ENCODE peak calls at places on chromosomes 5 and 9, in eight cellular contexts. One of them, this sample, is unnamed.

GRCh38 chr5:14595189-14595588 is 13.6 kb downstream of the OTULINL start:
- DNase-seq in heart right ventricle: no peak
- DNase-seq in epithelial cell of esophagus: no peak
- DNase-seq in fibroblast of lung: no peak
- DNase-seq in upper lobe of right lung: no peak
- DNase-seq in activated CD8-positive, alpha-beta T cell treated with anti-CD3 and anti-CD28 coated beads for 36 hours: peak
- DNase-seq in mammary epithelial cell: no peak
- DNase-seq in mucosa of descending colon: no peak
- DNase-seq in this sample: peak

GRCh38 chr9:91033802-91034201 is 232.2 kb downstream of the SYK start:
- DNase-seq in heart right ventricle: no peak
- DNase-seq in epithelial cell of esophagus: no peak
- DNase-seq in fibroblast of lung: no peak
- DNase-seq in upper lobe of right lung: no peak
- DNase-seq in activated CD8-positive, alpha-beta T cell treated with anti-CD3 and anti-CD28 coated beads for 36 hours: peak
- DNase-seq in mammary epithelial cell: no peak
- DNase-seq in mucosa of descending colon: peak
- DNase-seq in this sample: peak

GRCh38 chr9:23683021-23683431 is 143.0 kb downstream of the ELAVL2 start:
- DNase-seq in heart right ventricle: no peak
- DNase-seq in epithelial cell of esophagus: peak
- DNase-seq in fibroblast of lung: no peak
- DNase-seq in upper lobe of right lung: no peak
- DNase-seq in activated CD8-positive, alpha-beta T cell treated with anti-CD3 and anti-CD28 coated beads for 36 hours: no peak
- DNase-seq in mammary epithelial cell: peak
- DNase-seq in mucosa of descending colon: no peak
- DNase-seq in this sample: no peak

GRCh38 chr5:77463905-77464304 is 28.2 kb downstream of the WDR41 start:
- DNase-seq in heart right ventricle: no peak
- DNase-seq in epithelial cell of esophagus: no peak
- DNase-seq in fibroblast of lung: peak
- DNase-seq in upper lobe of right lung: no peak
- DNase-seq in activated CD8-positive, alpha-beta T cell treated with anti-CD3 and anti-CD28 coated beads for 36 hours: no peak
- DNase-seq in mammary epithelial cell: no peak
- DNase-seq in mucosa of descending colon: no peak
- DNase-seq in this sample: no peak

GRCh38 chr5:111948517-111948916 is 191.5 kb upstream of the NREP start:
- DNase-seq in heart right ventricle: no peak
- DNase-seq in epithelial cell of esophagus: peak
- DNase-seq in fibroblast of lung: peak
- DNase-seq in upper lobe of right lung: no peak
- DNase-seq in activated CD8-positive, alpha-beta T cell treated with anti-CD3 and anti-CD28 coated beads for 36 hours: no peak
- DNase-seq in mammary epithelial cell: peak
- DNase-seq in mucosa of descending colon: no peak
- DNase-seq in this sample: no peak

GRCh38 chr9:136171801-136172411 is 33.0 kb downstream of the LHX3 start:
- DNase-seq in heart right ventricle: no peak
- DNase-seq in epithelial cell of esophagus: no peak
- DNase-seq in fibroblast of lung: no peak
- DNase-seq in upper lobe of right lung: no peak
- DNase-seq in activated CD8-positive, alpha-beta T cell treated with anti-CD3 and anti-CD28 coated beads for 36 hours: no peak
- DNase-seq in mammary epithelial cell: no peak
- DNase-seq in mucosa of descending colon: no peak
- DNase-seq in this sample: no peak

GRCh38 chr5:101520417-101520816 is 617.3 kb upstream of the ST8SIA4 start:
- DNase-seq in heart right ventricle: no peak
- DNase-seq in epithelial cell of esophagus: peak
- DNase-seq in fibroblast of lung: no peak
- DNase-seq in upper lobe of right lung: no peak
- DNase-seq in activated CD8-positive, alpha-beta T cell treated with anti-CD3 and anti-CD28 coated beads for 36 hours: no peak
- DNase-seq in mammary epithelial cell: no peak
- DNase-seq in mucosa of descending colon: no peak
- DNase-seq in this sample: no peak

GRCh38 chr5:168987540-168988300 is 313.2 kb downstream of the SLIT3 start:
- DNase-seq in heart right ventricle: peak
- DNase-seq in epithelial cell of esophagus: peak
- DNase-seq in fibroblast of lung: peak
- DNase-seq in upper lobe of right lung: peak
- DNase-seq in activated CD8-positive, alpha-beta T cell treated with anti-CD3 and anti-CD28 coated beads for 36 hours: peak
- DNase-seq in mammary epithelial cell: peak
- DNase-seq in mucosa of descending colon: peak
- DNase-seq in this sample: peak

GRCh38 chr5:150740992-150741391 is 17.8 kb downstream of the DCTN4 start:
- DNase-seq in heart right ventricle: no peak
- DNase-seq in epithelial cell of esophagus: no peak
- DNase-seq in fibroblast of lung: no peak
- DNase-seq in upper lobe of right lung: no peak
- DNase-seq in activated CD8-positive, alpha-beta T cell treated with anti-CD3 and anti-CD28 coated beads for 36 hours: no peak
- DNase-seq in mammary epithelial cell: no peak
- DNase-seq in mucosa of descending colon: no peak
- DNase-seq in this sample: no peak

GRCh38 chr5:59246470-59247250 is 646.9 kb downstream of the PDE4D start:
- DNase-seq in heart right ventricle: no peak
- DNase-seq in epithelial cell of esophagus: no peak
- DNase-seq in fibroblast of lung: peak
- DNase-seq in upper lobe of right lung: no peak
- DNase-seq in activated CD8-positive, alpha-beta T cell treated with anti-CD3 and anti-CD28 coated beads for 36 hours: no peak
- DNase-seq in mammary epithelial cell: peak
- DNase-seq in mucosa of descending colon: no peak
- DNase-seq in this sample: no peak

GRCh38 chr5:134438268-134438622 is 26.6 kb upstream of the CDKN2AIPNL start:
- DNase-seq in heart right ventricle: no peak
- DNase-seq in epithelial cell of esophagus: peak
- DNase-seq in fibroblast of lung: peak
- DNase-seq in upper lobe of right lung: peak
- DNase-seq in activated CD8-positive, alpha-beta T cell treated with anti-CD3 and anti-CD28 coated beads for 36 hours: no peak
- DNase-seq in mammary epithelial cell: peak
- DNase-seq in mucosa of descending colon: no peak
- DNase-seq in this sample: no peak

GRCh38 chr5:134436523-134437339 is 25.1 kb upstream of the CDKN2AIPNL start:
- DNase-seq in heart right ventricle: peak
- DNase-seq in epithelial cell of esophagus: peak
- DNase-seq in fibroblast of lung: peak
- DNase-seq in upper lobe of right lung: peak
- DNase-seq in activated CD8-positive, alpha-beta T cell treated with anti-CD3 and anti-CD28 coated beads for 36 hours: peak
- DNase-seq in mammary epithelial cell: peak
- DNase-seq in mucosa of descending colon: peak
- DNase-seq in this sample: no peak

GRCh38 chr5:134440185-134440755 is 28.6 kb upstream of the CDKN2AIPNL start:
- DNase-seq in heart right ventricle: no peak
- DNase-seq in epithelial cell of esophagus: peak
- DNase-seq in fibroblast of lung: no peak
- DNase-seq in upper lobe of right lung: peak
- DNase-seq in activated CD8-positive, alpha-beta T cell treated with anti-CD3 and anti-CD28 coated beads for 36 hours: no peak
- DNase-seq in mammary epithelial cell: no peak
- DNase-seq in mucosa of descending colon: no peak
- DNase-seq in this sample: no peak

GRCh38 chr5:134437340-134438267 is 25.9 kb upstream of the CDKN2AIPNL start:
- DNase-seq in heart right ventricle: no peak
- DNase-seq in epithelial cell of esophagus: peak
- DNase-seq in fibroblast of lung: peak
- DNase-seq in upper lobe of right lung: peak
- DNase-seq in activated CD8-positive, alpha-beta T cell treated with anti-CD3 and anti-CD28 coated beads for 36 hours: no peak
- DNase-seq in mammary epithelial cell: no peak
- DNase-seq in mucosa of descending colon: no peak
- DNase-seq in this sample: no peak

DNA sequence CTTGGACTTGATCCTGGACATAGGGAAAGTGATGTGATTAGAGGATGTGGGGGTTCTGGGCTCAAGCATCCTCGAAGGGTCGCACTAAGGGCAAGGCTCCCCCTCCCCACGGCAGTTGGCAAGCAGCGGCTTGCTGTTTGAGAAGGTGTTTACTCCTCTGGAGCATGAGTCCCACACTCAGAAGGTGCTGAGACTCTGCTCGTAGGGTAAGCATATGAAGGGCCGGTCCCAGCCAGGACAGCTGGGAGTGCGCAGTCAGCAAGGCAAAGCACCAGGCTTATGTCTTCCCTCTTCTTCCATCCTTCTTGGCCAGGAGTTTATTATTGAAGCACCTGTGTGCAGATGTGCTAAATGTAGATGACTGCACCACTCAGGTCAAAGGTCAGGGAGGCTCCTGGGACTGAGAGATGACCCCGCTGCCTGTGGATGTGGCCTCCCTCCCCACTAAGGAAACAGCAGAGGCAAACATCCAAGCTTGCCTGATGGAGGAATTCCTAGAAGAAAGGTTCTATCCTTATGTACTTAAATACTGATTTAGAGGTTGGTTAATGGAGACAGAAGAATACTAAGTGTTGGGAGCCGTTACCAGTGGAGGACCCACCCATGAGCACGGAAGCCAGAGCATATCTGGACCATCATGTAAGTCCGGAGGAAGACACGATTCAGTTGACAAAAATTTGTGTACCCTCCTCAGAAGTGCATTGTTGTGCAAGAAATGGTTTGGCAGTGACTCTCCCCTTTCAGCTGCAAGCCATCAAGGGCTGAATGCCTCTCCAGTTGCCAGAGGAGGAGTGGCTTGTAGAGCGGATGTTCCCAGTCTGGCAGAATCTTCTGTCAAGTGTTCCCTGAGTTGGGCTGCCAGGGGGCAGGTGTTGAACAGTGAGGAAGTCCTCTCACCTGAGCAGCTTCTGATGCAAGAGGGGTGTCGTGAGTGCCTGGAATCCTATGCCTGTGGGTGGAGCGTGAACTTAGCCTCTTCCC is 27.2 kb upstream of the CDKN2AIPNL start:
- DNase-seq in heart right ventricle: peak
- DNase-seq in epithelial cell of esophagus: peak
- DNase-seq in fibroblast of lung: peak
- DNase-seq in upper lobe of right lung: peak
- DNase-seq in activated CD8-positive, alpha-beta T cell treated with anti-CD3 and anti-CD28 coated beads for 36 hours: no peak
- DNase-seq in mammary epithelial cell: peak
- DNase-seq in mucosa of descending colon: peak
- DNase-seq in this sample: no peak
- TF ChIP-seq CTCF in heart right ventricle: no peak
- TF ChIP-seq CTCF in epithelial cell of esophagus: peak
- TF ChIP-seq CTCF in fibroblast of lung: no peak
- TF ChIP-seq CTCF in upper lobe of right lung: no peak
- TF ChIP-seq CTCF in activated CD8-positive, alpha-beta T cell treated with anti-CD3 and anti-CD28 coated beads for 36 hours: no peak
- TF ChIP-seq CTCF in mammary epithelial cell: peak
- TF ChIP-seq CTCF in mucosa of descending colon: no peak
- TF ChIP-seq CTCF in this sample: no peak

GRCh38 chr9:12705738-12706391 is 12.7 kb downstream of the TYRP1 start:
- DNase-seq in heart right ventricle: no peak
- DNase-seq in epithelial cell of esophagus: no peak
- DNase-seq in fibroblast of lung: no peak
- DNase-seq in upper lobe of right lung: no peak
- DNase-seq in activated CD8-positive, alpha-beta T cell treated with anti-CD3 and anti-CD28 coated beads for 36 hours: no peak
- DNase-seq in mammary epithelial cell: no peak
- DNase-seq in mucosa of descending colon: no peak
- DNase-seq in this sample: no peak
- TF ChIP-seq CTCF in heart right ventricle: no peak
- TF ChIP-seq CTCF in epithelial cell of esophagus: no peak
- TF ChIP-seq CTCF in fibroblast of lung: no peak
- TF ChIP-seq CTCF in upper lobe of right lung: no peak
- TF ChIP-seq CTCF in activated CD8-positive, alpha-beta T cell treated with anti-CD3 and anti-CD28 coated beads for 36 hours: no peak
- TF ChIP-seq CTCF in mammary epithelial cell: no peak
- TF ChIP-seq CTCF in mucosa of descending colon: no peak
- TF ChIP-seq CTCF in this sample: no peak

GRCh38 chr5:172705576-172706084 is 64.6 kb downstream of the NEURL1B start:
- DNase-seq in heart right ventricle: no peak
- DNase-seq in epithelial cell of esophagus: peak
- DNase-seq in fibroblast of lung: no peak
- DNase-seq in upper lobe of right lung: no peak
- DNase-seq in activated CD8-positive, alpha-beta T cell treated with anti-CD3 and anti-CD28 coated beads for 36 hours: no peak
- DNase-seq in mammary epithelial cell: no peak
- DNase-seq in mucosa of descending colon: no peak
- DNase-seq in this sample: no peak

GRCh38 chr5:172708183-172708505 is 62.9 kb downstream of the DUSP1 start:
- DNase-seq in heart right ventricle: no peak
- DNase-seq in epithelial cell of esophagus: no peak
- DNase-seq in fibroblast of lung: no peak
- DNase-seq in upper lobe of right lung: no peak
- DNase-seq in activated CD8-positive, alpha-beta T cell treated with anti-CD3 and anti-CD28 coated beads for 36 hours: no peak
- DNase-seq in mammary epithelial cell: no peak
- DNase-seq in mucosa of descending colon: no peak
- DNase-seq in this sample: no peak

GRCh38 chr5:172710695-172711094 is 60.3 kb downstream of the DUSP1 start:
- DNase-seq in heart right ventricle: no peak
- DNase-seq in epithelial cell of esophagus: no peak
- DNase-seq in fibroblast of lung: peak
- DNase-seq in upper lobe of right lung: no peak
- DNase-seq in activated CD8-positive, alpha-beta T cell treated with anti-CD3 and anti-CD28 coated beads for 36 hours: no peak
- DNase-seq in mammary epithelial cell: no peak
- DNase-seq in mucosa of descending colon: no peak
- DNase-seq in this sample: no peak

GRCh38 chr5:172706796-172707195 is 64.2 kb downstream of the DUSP1 start:
- DNase-seq in heart right ventricle: no peak
- DNase-seq in epithelial cell of esophagus: no peak
- DNase-seq in fibroblast of lung: no peak
- DNase-seq in upper lobe of right lung: peak
- DNase-seq in activated CD8-positive, alpha-beta T cell treated with anti-CD3 and anti-CD28 coated beads for 36 hours: no peak
- DNase-seq in mammary epithelial cell: no peak
- DNase-seq in mucosa of descending colon: no peak
- DNase-seq in this sample: no peak

DNA sequence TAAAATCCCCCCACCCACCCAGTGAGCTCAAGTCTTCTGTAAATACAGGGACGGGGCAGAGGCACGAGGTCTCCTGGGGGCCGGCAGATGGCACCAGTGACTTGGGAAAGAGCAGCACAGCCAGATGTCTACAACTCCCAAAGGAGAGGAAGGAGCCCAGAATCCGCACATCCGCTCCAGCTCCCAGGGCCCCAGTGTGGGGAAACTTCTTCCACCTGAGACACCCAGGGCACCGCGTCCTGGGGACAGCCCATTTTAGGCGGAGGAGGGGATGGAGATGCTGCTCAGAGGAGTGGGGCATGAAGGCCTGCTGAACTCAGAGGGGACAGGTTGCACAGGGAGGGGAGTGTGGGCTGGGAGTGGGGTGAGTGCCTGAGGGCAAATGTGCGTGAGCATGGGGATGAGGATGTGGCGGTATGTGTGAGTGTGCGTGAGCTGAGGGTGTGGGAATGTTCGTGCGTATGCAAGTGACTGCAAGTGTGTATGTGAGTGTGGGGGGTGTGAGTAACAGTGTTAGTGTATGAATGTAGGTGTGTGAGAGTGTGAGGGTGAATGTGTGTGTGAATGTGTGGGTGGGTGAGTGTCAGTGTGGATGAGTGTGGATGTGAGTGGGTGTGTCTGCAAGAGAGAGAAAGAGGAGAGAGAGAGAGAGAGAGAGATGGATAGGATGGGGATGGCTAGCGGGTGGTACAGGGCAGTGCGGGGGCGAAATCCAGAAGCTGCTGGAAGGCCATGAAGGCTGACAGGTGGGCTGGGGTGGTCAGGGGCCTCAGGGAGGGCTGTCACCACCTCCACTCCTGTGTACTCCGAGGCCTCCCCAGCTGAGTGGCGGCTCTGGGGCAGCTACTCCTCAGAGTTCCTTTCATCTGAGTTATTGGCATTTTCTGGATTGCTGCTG is 63.5 kb downstream of the DUSP1 start:
- DNase-seq in heart right ventricle: no peak
- DNase-seq in epithelial cell of esophagus: peak
- DNase-seq in fibroblast of lung: peak
- DNase-seq in upper lobe of right lung: peak
- DNase-seq in activated CD8-positive, alpha-beta T cell treated with anti-CD3 and anti-CD28 coated beads for 36 hours: peak
- DNase-seq in mammary epithelial cell: peak
- DNase-seq in mucosa of descending colon: no peak
- DNase-seq in this sample: no peak
- TF ChIP-seq CTCF in heart right ventricle: peak
- TF ChIP-seq CTCF in epithelial cell of esophagus: peak
- TF ChIP-seq CTCF in fibroblast of lung: peak
- TF ChIP-seq CTCF in upper lobe of right lung: peak
- TF ChIP-seq CTCF in activated CD8-positive, alpha-beta T cell treated with anti-CD3 and anti-CD28 coated beads for 36 hours: no peak
- TF ChIP-seq CTCF in mammary epithelial cell: peak
- TF ChIP-seq CTCF in mucosa of descending colon: no peak
- TF ChIP-seq CTCF in this sample: peak

GRCh38 chr9:32264171-32264862 is 120.1 kb upstream of the ACO1 start:
- DNase-seq in heart right ventricle: no peak
- DNase-seq in epithelial cell of esophagus: peak
- DNase-seq in fibroblast of lung: peak
- DNase-seq in upper lobe of right lung: no peak
- DNase-seq in activated CD8-positive, alpha-beta T cell treated with anti-CD3 and anti-CD28 coated beads for 36 hours: no peak
- DNase-seq in mammary epithelial cell: peak
- DNase-seq in mucosa of descending colon: no peak
- DNase-seq in this sample: no peak
- TF ChIP-seq CTCF in heart right ventricle: no peak
- TF ChIP-seq CTCF in epithelial cell of esophagus: no peak
- TF ChIP-seq CTCF in fibroblast of lung: no peak
- TF ChIP-seq CTCF in upper lobe of right lung: no peak
- TF ChIP-seq CTCF in activated CD8-positive, alpha-beta T cell treated with anti-CD3 and anti-CD28 coated beads for 36 hours: no peak
- TF ChIP-seq CTCF in mammary epithelial cell: no peak
- TF ChIP-seq CTCF in mucosa of descending colon: no peak
- TF ChIP-seq CTCF in this sample: no peak